ENCODE peak calls at places on chromosomes 4 and X, in ten cellular contexts. R is Peyer's patch, X is tibial artery, T is colonic mucosa, P is sigmoid colon, Q is body of pancreas, K is heart right ventricle, H is fibroblast of lung, G is thoracic aorta, V is heart left ventricle. I is an unnamed sample.

GRCh38 chrX:47566841-47567240 is 5.8 kb downstream of the ARAF start:
- DNase-seq in X (no peak), R (no peak), V (no peak), H (no peak), G (no peak), T (no peak), K (no peak), P (no peak), Q (no peak), I (no peak)

GRCh38 chr4:7499661-7500060 is 64.9 kb upstream of the PSAPL1 start:
- DNase-seq in P (no peak), X (no peak), H (no peak), V (no peak), R (no peak), K (no peak), Q (no peak), G (no peak), T (no peak), I (no peak)

GRCh38 chr4:11418610-11419009 is 10.1 kb downstream of the HS3ST1 start:
- DNase-seq in H (peak), R (no peak), V (no peak), Q (no peak), T (no peak), X (no peak), K (no peak), G (no peak), P (no peak), I (no peak)

GRCh38 chrX:54482839-54483593 is 13.0 kb downstream of the FGD1 start:
- DNase-seq in G (no peak), V (no peak), R (no peak), K (peak), X (no peak), Q (no peak), T (peak), H (no peak), P (no peak), I (no peak)

GRCh38 chr4:146567396-146567795 is 45.7 kb upstream of the SLC10A7 start:
- DNase-seq in T (no peak), R (no peak), X (no peak), K (no peak), G (no peak), H (no peak), Q (no peak), V (no peak), P (no peak), I (no peak)

GRCh38 chr4:110020681-110021443 is 108.2 kb downstream of the EGF start:
- DNase-seq in P (no peak), K (no peak), H (no peak), X (no peak), V (no peak), G (no peak), T (no peak), Q (no peak), R (no peak), I (no peak)

GRCh38 chr4:717601-718320 is 12.1 kb downstream of the PCGF3 start:
- DNase-seq in Q (no peak), T (no peak), X (no peak), V (no peak), H (no peak), R (no peak), K (peak), G (no peak), P (no peak), I (no peak)

GRCh38 chrX:149512225-149512885 is 7.2 kb upstream of the IDS start:
- DNase-seq in P (no peak), Q (peak), H (peak), G (no peak), K (no peak), R (peak), V (peak), X (peak), T (peak), I (no peak)

GRCh38 chr4:71229477-71230257 is 109.2 kb upstream of the SLC4A4 start:
- DNase-seq in G (no peak), Q (peak), V (no peak), X (peak), T (peak), P (no peak), H (peak), K (no peak), R (no peak), I (peak)

GRCh38 chrX:115499112-115499805 is 61.7 kb upstream of the PLS3 start:
- DNase-seq in T (no peak), X (no peak), G (no peak), P (no peak), V (no peak), Q (no peak), R (no peak), K (no peak), H (no peak), I (no peak)

GRCh38 chr4:153188966-153189801 is 15.1 kb upstream of the TRIM2 start:
- DNase-seq in Q (peak), G (no peak), T (no peak), V (no peak), H (peak), K (no peak), P (peak), R (no peak), X (peak), I (no peak)

GRCh38 chrX:32520789-32521188 is 690.6 kb downstream of the DMD start:
- DNase-seq in G (no peak), R (no peak), X (no peak), H (no peak), P (no peak), T (no peak), Q (no peak), V (no peak), K (no peak), I (no peak)

GRCh38 chrX:44675364-44676024 is 132.8 kb upstream of the FUNDC1 start:
- DNase-seq in H (peak), R (no peak), V (peak), Q (peak), K (peak), X (no peak), T (no peak), G (no peak), P (peak), I (peak)

GRCh38 chrX:65707153-65707552 is 39.7 kb downstream of the MSN start:
- DNase-seq in H (no peak), P (no peak), X (no peak), T (no peak), K (no peak), V (no peak), G (no peak), R (no peak), Q (no peak), I (no peak)

GRCh38 chr4:103773691-103774231 is 54.0 kb upstream of the TACR3 start:
- DNase-seq in P (no peak), Q (no peak), T (no peak), G (no peak), R (no peak), V (no peak), X (no peak), H (no peak), K (no peak), I (no peak)

GRCh38 chrX:37922926-37923325 is 75.6 kb upstream of the DYNLT3 start:
- DNase-seq in P (no peak), R (no peak), T (peak), G (no peak), K (no peak), H (no peak), V (no peak), X (no peak), Q (peak), I (no peak)

GRCh38 chr4:100948911-100949310 is 398.4 kb downstream of the PPP3CA start:
- DNase-seq in K (no peak), P (no peak), G (no peak), T (no peak), V (no peak), H (no peak), Q (no peak), X (no peak), R (no peak), I (no peak)

GRCh38 chr4:189071241-189071640 is 869.4 kb upstream of the FRG1 start:
- DNase-seq in V (no peak), Q (no peak), K (no peak), G (no peak), H (no peak), P (no peak), R (no peak), T (no peak), X (no peak), I (no peak)

GRCh38 chr4:143599827-143600226 is 86.3 kb downstream of the SMARCA5 start:
- DNase-seq in K (no peak), P (no peak), T (no peak), X (no peak), Q (no peak), R (no peak), H (no peak), V (no peak), G (no peak), I (no peak)

GRCh38 chr4:185515248-185515647 is 20.1 kb downstream of the PDLIM3 start:
- DNase-seq in X (no peak), P (no peak), R (no peak), K (no peak), H (no peak), T (no peak), G (no peak), Q (no peak), V (no peak), I (no peak)

GRCh38 chr4:20687894-20688293 is 12.4 kb upstream of the PACRGL start:
- DNase-seq in R (no peak), P (no peak), T (no peak), Q (no peak), K (no peak), V (no peak), H (peak), G (no peak), X (no peak), I (no peak)

GRCh38 chrX:41481264-41482109 is 34.3 kb downstream of the NYX start:
- DNase-seq in T (no peak), K (no peak), Q (no peak), V (no peak), P (no peak), G (no peak), X (no peak), H (no peak), R (no peak), I (no peak)

GRCh38 chr4:87035881-87036509 is 101.2 kb downstream of the AFF1 start:
- DNase-seq in G (no peak), V (no peak), X (no peak), R (no peak), P (no peak), H (no peak), T (no peak), K (no peak), Q (no peak), I (no peak)

GRCh38 chrX:34875204-34875603 is 67.4 kb upstream of the FAM47B start:
- DNase-seq in G (no peak), H (peak), X (no peak), Q (no peak), V (no peak), P (no peak), K (no peak), T (no peak), R (no peak), I (no peak)

GRCh38 chr4:133938061-133938460 is 263.5 kb downstream of the PABPC4L start:
- DNase-seq in R (no peak), P (no peak), X (no peak), H (no peak), G (no peak), K (no peak), Q (no peak), T (no peak), V (no peak), I (no peak)
- H3K27ac ChIP-seq in R (no peak), P (no peak), X (no peak), H (no peak), G (no peak), K (no peak), Q (no peak), T (no peak), V (no peak), I (no peak)

GRCh38 chr4:65089666-65090065 is 580.6 kb downstream of the EPHA5 start:
- DNase-seq in P (no peak), H (no peak), K (no peak), Q (no peak), T (no peak), V (no peak), X (no peak), G (no peak), R (no peak), I (no peak)
- TF ChIP-seq CTCF in P (no peak), H (no peak), K (no peak), Q (no peak), T (no peak), V (no peak), X (no peak), G (no peak), R (no peak), I (no peak)

DNA sequence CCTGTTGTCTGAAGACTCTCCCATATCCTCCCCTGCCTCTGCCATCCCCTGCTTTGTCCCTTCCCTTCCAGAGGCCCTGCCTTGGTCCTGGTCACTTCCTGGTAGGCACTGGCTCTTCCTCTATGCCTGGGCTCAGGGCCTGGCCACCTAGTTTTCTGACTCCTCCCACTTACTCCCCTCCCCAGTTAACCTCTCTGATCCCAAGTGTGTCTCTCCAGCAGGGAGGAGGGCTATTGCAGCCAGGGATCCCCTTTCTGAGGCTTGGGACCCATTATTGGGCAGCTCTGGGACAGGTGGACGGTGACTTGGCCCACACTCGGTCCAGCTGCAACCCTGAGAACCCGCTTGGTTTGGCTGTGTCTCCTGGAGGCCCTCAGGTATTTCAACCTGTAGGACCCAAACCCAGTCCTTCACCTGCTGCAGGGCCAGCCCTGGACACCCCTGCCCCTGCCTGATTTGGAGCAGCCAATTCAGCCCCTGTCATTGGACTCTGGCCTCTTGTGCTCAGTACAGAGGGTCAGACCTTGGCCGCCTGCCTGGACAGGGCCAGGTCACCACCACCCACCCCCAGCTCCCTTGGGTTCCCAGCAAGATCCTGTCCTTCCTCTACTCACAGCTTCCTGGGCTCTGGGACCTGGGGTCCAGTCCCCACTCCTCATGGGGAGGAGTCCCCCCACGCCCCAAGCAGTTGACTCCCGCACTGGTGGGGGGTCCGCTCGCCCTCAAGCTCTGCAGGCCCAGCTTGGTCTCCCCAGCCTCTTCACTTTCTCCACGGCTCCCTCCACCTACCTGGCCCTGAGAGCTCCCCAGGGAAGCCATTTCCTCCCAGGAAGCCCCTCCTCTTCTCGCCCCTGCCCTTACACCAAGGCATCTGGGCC is 1.1 kb upstream of the SH3BP2 start:
- DNase-seq in X (peak), Q (peak), P (peak), T (peak), H (no peak), G (no peak), R (peak), V (no peak), K (peak), I (no peak)
- H3K27ac ChIP-seq in X (peak), Q (peak), P (no peak), T (no peak), H (no peak), G (no peak), R (peak), V (no peak), K (peak), I (peak)

GRCh38 chr4:175953960-175954521 is 111.6 kb upstream of the WDR17 start:
- DNase-seq in X (no peak), H (no peak), P (no peak), T (no peak), V (no peak), Q (no peak), R (no peak), G (no peak), K (no peak), I (peak)
- TF ChIP-seq CTCF in X (no peak), H (peak), P (no peak), T (no peak), V (no peak), Q (no peak), R (no peak), G (no peak), K (no peak), I (no peak)

GRCh38 chr4:66275381-66276060 is 605.2 kb upstream of the EPHA5 start:
- DNase-seq in P (no peak), G (no peak), V (no peak), T (no peak), Q (no peak), K (no peak), X (no peak), H (no peak), R (no peak), I (no peak)

GRCh38 chr4:66279084-66279483 is 608.8 kb upstream of the EPHA5 start:
- DNase-seq in Q (no peak), P (no peak), H (no peak), V (no peak), G (no peak), X (no peak), K (no peak), R (no peak), T (no peak), I (no peak)

GRCh38 chr4:66273110-66273509 is 602.8 kb upstream of the EPHA5 start:
- DNase-seq in H (no peak), R (no peak), K (no peak), Q (no peak), P (no peak), V (no peak), X (no peak), T (no peak), G (no peak), I (no peak)
- H3K27ac ChIP-seq in H (no peak), R (no peak), K (no peak), Q (no peak), P (no peak), V (no peak), X (no peak), T (no peak), G (no peak), I (no peak)

DNA sequence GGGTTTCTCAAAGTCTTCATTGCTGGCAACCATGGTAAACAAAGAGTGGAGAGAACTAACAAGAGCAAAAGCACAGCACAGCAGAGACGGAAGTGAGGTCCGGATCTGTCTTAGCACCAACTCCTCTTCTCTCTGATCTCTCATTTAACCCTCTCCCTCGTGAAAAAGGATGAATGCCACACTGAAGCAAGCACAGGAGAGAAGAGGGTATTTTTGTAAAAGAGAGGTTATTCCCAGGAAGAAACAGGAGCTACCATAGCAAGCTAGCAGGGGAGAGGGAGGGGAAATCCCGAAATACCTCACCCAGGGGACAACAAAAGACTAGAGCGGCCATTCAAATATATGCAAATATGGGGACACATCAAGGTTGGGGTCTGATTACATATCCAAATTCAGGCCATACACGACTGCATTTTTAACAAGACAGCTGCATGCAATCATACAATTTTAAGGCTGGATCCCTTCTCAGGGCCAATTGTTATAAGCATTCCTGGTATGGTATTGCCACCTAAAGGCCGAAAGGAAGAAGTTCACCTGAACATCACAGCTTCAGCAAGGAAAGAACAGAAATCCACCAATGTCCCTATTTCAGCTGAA is 46.6 kb downstream of the CD40LG start:
- DNase-seq in T (no peak), H (peak), R (no peak), K (no peak), P (no peak), G (no peak), X (no peak), V (no peak), Q (no peak), I (peak)
- TF ChIP-seq CTCF in T (peak), H (peak), R (peak), K (peak), P (peak), G (peak), X (peak), V (peak), Q (peak), I (peak)

I was measured in RWPE1.